ENCODE peak calls at places on chromosomes 3 and 15, in five cellular contexts. D is aorta; N is trophoblast cell; M is CD8-positive, alpha-beta memory T cell; E is neural progenitor cell. I is an unnamed sample. For H3K4me1 and H3K27me3, the result is how much of the 10 kb centered on the place peaks cover.

GRCh38 chr15:77185242-77185785 is 114.4 kb upstream of the TSPAN3 start:
- DNase-seq in D (no peak), M (no peak), N (no peak), E (no peak), I (no peak)

GRCh38 chr15:37773111-37773860 is 161.2 kb upstream of the TMCO5A start:
- DNase-seq in M (no peak), D (no peak), E (no peak), N (peak), I (no peak)

GRCh38 chr3:125624341-125624740 is 29.0 kb upstream of the OSBPL11 start:
- DNase-seq in E (no peak), N (peak), D (no peak), M (no peak), I (no peak)

GRCh38 chr15:66670698-66671580 is 31.1 kb upstream of the SMAD6 start:
- DNase-seq in D (no peak), M (no peak), N (peak), E (peak), I (peak)

GRCh38 chr3:125267460-125267859 is 54.9 kb upstream of the SLC12A8 start:
- DNase-seq in M (no peak), N (no peak), E (no peak), D (no peak), I (no peak)

GRCh38 chr3:132164469-132165092 is 129.8 kb upstream of the CPNE4 start:
- DNase-seq in M (no peak), E (no peak), N (peak), D (no peak), I (peak)

GRCh38 chr15:42919794-42920280 is 741 bp downstream of the TTBK2 start:
- DNase-seq in D (no peak), E (peak), N (peak), M (peak), I (no peak)

GRCh38 chr3:105503191-105503593 is 136.5 kb downstream of the ALCAM start:
- DNase-seq in D (no peak), E (no peak), N (no peak), M (no peak), I (no peak)

GRCh38 chr3:75171632-75172230 is 492.4 kb upstream of the FRG2C start:
- DNase-seq in M (no peak), E (peak), D (no peak), N (peak), I (peak)

GRCh38 chr15:65902373-65902772 is 33.1 kb downstream of the RAB11A start:
- DNase-seq in E (no peak), D (peak), M (no peak), N (peak), I (peak)

GRCh38 chr3:100525753-100526612 is 33.6 kb downstream of the TMEM45A start:
- DNase-seq in N (peak), M (no peak), D (peak), E (no peak), I (peak)

GRCh38 chr3:178072391-178072790 is 463.8 kb upstream of the KCNMB2 start:
- DNase-seq in M (no peak), E (no peak), N (no peak), D (no peak), I (no peak)

GRCh38 chr3:14352002-14352627 is 50.3 kb upstream of the SLC6A6 start:
- DNase-seq in E (no peak), M (no peak), N (peak), D (no peak), I (no peak)

DNA sequence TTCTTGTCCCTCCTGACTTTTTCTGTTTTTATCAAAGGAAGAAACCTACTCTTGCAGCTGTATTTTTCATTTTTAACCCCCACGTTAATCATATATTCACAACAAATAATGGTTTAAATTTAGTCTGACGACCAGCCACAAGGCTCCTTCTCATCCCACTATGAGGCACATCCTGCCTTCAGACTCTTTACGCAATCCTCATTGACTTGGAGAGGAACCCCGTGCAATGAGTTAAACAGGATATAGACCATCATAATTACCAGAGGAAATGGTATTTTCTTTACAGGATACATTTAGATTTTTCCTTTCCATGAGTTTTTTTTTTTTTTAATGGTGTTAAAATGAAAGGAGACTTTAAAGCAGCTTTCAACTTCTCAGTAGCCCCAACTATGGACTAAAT is 68.5 kb downstream of the WWTR1 start:
- DNase-seq in N (no peak), E (no peak), M (no peak), D (no peak), I (no peak)
- H3K4me1 ChIP-seq in N (under half), E (under half), M (under half), D (under half), I (under half)

GRCh38 chr3:50204804-50205718 is at the start of gene SLC38A3:
- DNase-seq in N (peak), M (peak), D (no peak), E (peak), I (no peak)
- H3K27me3 ChIP-seq in N (under half), M (under half), D (under half), E (under half), I (half or more)

DNA sequence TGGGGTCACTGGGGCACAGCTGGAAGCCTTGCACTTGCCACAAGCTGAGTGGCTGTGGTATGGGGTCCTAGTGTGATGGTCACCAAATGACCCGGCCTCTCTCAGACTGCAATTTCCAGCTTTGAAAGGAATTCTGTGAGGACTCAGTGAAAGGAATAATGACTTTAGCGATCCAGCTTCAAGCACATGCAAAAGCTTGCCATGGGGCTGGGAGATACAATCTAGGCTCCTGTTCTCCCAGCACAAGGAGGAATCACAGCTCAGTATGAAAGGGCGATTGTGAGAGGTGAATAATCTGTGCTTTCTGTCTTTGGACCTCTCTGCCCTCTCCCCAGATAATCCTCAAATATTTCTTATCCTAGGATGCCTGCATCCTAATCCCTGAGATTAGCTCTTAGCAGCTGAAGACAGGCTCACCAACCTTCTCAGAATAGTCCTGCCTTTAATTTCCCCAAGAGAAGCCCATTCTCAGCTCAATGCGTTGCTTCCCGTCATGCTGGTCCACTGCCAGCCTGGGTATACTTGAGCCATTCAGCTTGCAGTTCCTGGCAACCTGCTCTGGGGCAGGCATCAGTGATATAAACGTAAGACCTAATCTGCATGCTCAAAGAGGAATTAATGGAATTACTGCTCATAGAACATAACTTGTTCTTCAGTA is 15.0 kb downstream of the TLNRD1 start:
- DNase-seq in D (no peak), M (no peak), E (peak), N (no peak), I (no peak)
- H3K4me1 ChIP-seq in D (under half), M (under half), E (under half), N (under half), I (under half)

GRCh38 chr3:71045917-71046282 is 537.6 kb downstream of the FOXP1 start:
- DNase-seq in E (no peak), N (no peak), D (no peak), M (no peak), I (no peak)
- H3K27me3 ChIP-seq in E (under half), N (under half), D (under half), M (under half), I (under half)

GRCh38 chr3:39181408-39182335 is 10.7 kb downstream of the XIRP1 start:
- DNase-seq in E (no peak), M (no peak), N (no peak), D (no peak), I (no peak)
- H3K4me1 ChIP-seq in E (under half), M (under half), N (under half), D (under half), I (under half)

GRCh38 chr3:64680334-64680733 is 7.5 kb downstream of the ADAMTS9 start:
- DNase-seq in M (no peak), N (no peak), E (no peak), D (no peak), I (no peak)
- H3K27me3 ChIP-seq in M (under half), N (under half), E (under half), D (under half), I (under half)

I was measured in foreskin keratinocyte.